ENCODE peak calls at places on chromosome 9, in four cellular contexts. E is HepG2, A is tibial nerve, B is A549. N is an unnamed sample.

GRCh38 chr9:18338042-18338441 is 135.9 kb upstream of the ADAMTSL1 start:
- DNase-seq in A (no peak), E (no peak), B (no peak), N (no peak)

GRCh38 chr9:82882133-82882532 is 180.8 kb downstream of the RASEF start:
- DNase-seq in E (no peak), A (no peak), B (no peak), N (no peak)

GRCh38 chr9:109600142-109600541 is 102.0 kb upstream of the PTPN3 start:
- DNase-seq in A (no peak), B (no peak), E (no peak), N (no peak)

GRCh38 chr9:77952641-77953341 is 78.8 kb downstream of the GNAQ start:
- DNase-seq in E (no peak), B (no peak), A (no peak), N (no peak)

GRCh38 chr9:114057161-114057560 is 20.9 kb downstream of the AMBP start:
- DNase-seq in A (no peak), B (no peak), E (no peak), N (no peak)

GRCh38 chr9:107106416-107106815 is 176.7 kb upstream of the RAD23B start:
- DNase-seq in E (no peak), B (no peak), A (no peak), N (no peak)

GRCh38 chr9:103089357-103089756 is 94.2 kb downstream of the CYLC2 start:
- DNase-seq in B (no peak), A (no peak), E (no peak), N (no peak)

GRCh38 chr9:113474372-113474771 is 10.8 kb downstream of the RGS3 start:
- DNase-seq in E (no peak), A (no peak), B (no peak), N (no peak)

GRCh38 chr9:113343732-113344231 is 3.7 kb upstream of the WDR31 start:
- DNase-seq in B (no peak), A (peak; percentile 52), E (peak; percentile 47), N (peak; percentile 76)

GRCh38 chr9:91086657-91087563 is 274.8 kb downstream of the AUH start:
- DNase-seq in A (no peak), E (no peak), B (no peak), N (no peak)

GRCh38 chr9:94545940-94546339 is 8.9 kb upstream of the PCAT7 start:
- DNase-seq in B (no peak), A (no peak), E (no peak), N (no peak)
- TF ChIP-seq EP300 in B (no peak), A (no peak), E (no peak), N (no peak)

GRCh38 chr9:125513634-125514413 is 193.2 kb downstream of the MAPKAP1 start:
- DNase-seq in E (peak; percentile 68), B (peak; percentile 72), A (no peak), N (peak; percentile 68)
- TF ChIP-seq POLR2A in E (no peak), B (no peak), A (no peak), N (no peak)

GRCh38 chr9:14812806-14813205 is 90.3 kb upstream of the CER1 start:
- DNase-seq in E (no peak), B (no peak), A (no peak), N (no peak)
- TF ChIP-seq EP300 in E (no peak), B (no peak), A (no peak), N (no peak)

DNA sequence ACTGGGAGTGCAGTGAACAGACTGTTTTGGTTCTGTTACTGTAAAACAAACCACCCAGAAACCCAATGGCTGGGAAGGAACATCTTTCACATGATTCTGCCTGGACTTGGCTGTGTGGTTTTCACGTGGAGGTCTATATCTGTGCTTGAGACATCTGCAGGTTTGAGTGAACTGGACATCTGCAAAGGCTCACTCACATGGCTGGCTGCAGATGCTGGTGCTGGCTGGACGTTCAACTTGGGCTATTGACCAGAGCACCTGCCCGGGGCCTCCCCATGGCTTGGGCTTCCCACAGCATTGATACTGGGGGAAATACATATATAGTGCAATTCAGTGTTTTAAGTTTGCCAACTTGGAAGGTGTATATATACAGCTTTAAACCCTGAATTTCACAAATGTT is 6.8 kb downstream of the CTSL start:
- DNase-seq in B (no peak), A (no peak), E (no peak), N (no peak)
- TF ChIP-seq POLR2A in B (no peak), A (no peak), E (no peak), N (no peak)

GRCh38 chr9:92476962-92477361 is 5.3 kb downstream of the ASPN start:
- DNase-seq in B (no peak), A (no peak), E (no peak), N (no peak)
- TF ChIP-seq EP300 in B (no peak), A (no peak), E (no peak), N (no peak)